ENCODE peak calls at places on chromosomes 2 and 18, in ten cellular contexts. J is NCI-H2029 treated with DMSO at 0.1 percent for 48 hours; B is effector memory CD4-positive, alpha-beta T cell; U is NCI-H1930; O is iris pigment epithelial cell; D is HT1080; X is DMS 273 treated with DMSO at 0.1 percent for 48 hours; K is HS-5; I is stimulated activated CD8-positive, alpha-beta memory T cell treated with anti-CD3 and anti-CD28 coated beads, Interleukin-4, amount 100 ng/mL, for 24 hours; Q is NCI-H1436. M is an unnamed sample.

GRCh38 chr2:207184768-207185167 is 19.0 kb upstream of the KLF7 start:
- DNase-seq in J (no peak), B (no peak), U (no peak), O (peak; percentile 40), D (peak; percentile 86), X (no peak), K (no peak), I (no peak), Q (no peak), M (no peak)

GRCh38 chr2:41954304-41955291 is 93.2 kb upstream of the PKDCC start:
- DNase-seq in J (no peak), B (no peak), U (no peak), O (no peak), D (no peak), X (no peak), K (no peak), I (no peak), Q (no peak), M (no peak)

GRCh38 chr2:101012706-101013181 is 10.7 kb downstream of the RPL31 start:
- DNase-seq in J (no peak), B (peak; percentile 22), U (no peak), O (peak; percentile 31), D (no peak), X (no peak), K (no peak), I (no peak), Q (no peak), M (no peak)

GRCh38 chr18:79465392-79465991 is 69.8 kb downstream of the NFATC1 start:
- DNase-seq in J (no peak), B (no peak), U (no peak), O (no peak), D (no peak), X (no peak), K (no peak), I (no peak), Q (peak; percentile 84), M (no peak)

GRCh38 chr2:181680937-181681811 is 857 bp upstream of the NEUROD1 start:
- DNase-seq in J (no peak), B (no peak), U (no peak), O (no peak), D (no peak), X (no peak), K (no peak), I (no peak), Q (no peak), M (no peak)

GRCh38 chr2:108904680-108905079 is 84.3 kb downstream of the EDAR start:
- DNase-seq in J (no peak), B (no peak), U (no peak), O (no peak), D (no peak), X (no peak), K (no peak), I (no peak), Q (no peak), M (no peak)

GRCh38 chr2:85534099-85534498 is 4.9 kb upstream of the MAT2A start:
- DNase-seq in J (no peak), B (no peak), U (no peak), O (no peak), D (no peak), X (no peak), K (no peak), I (no peak), Q (no peak), M (no peak)

GRCh38 chr18:9705183-9705864 is 2.8 kb upstream of the RAB31 start:
- DNase-seq in J (no peak), B (no peak), U (no peak), O (peak; percentile 72), D (no peak), X (no peak), K (no peak), I (no peak), Q (no peak), M (no peak)

GRCh38 chr2:74504591-74504990 is 2.9 kb downstream of the PCGF1 start:
- DNase-seq in J (no peak), B (no peak), U (no peak), O (no peak), D (no peak), X (no peak), K (no peak), I (no peak), Q (no peak), M (no peak)

GRCh38 chr2:95179451-95179850 is 13.8 kb downstream of the ZNF2 start:
- DNase-seq in J (no peak), B (no peak), U (no peak), O (no peak), D (no peak), X (no peak), K (no peak), I (no peak), Q (no peak), M (no peak)

GRCh38 chr2:211103989-211104388 is 547.6 kb downstream of the CPS1 start:
- DNase-seq in J (no peak), B (no peak), U (no peak), O (no peak), D (peak; percentile 17), X (no peak), K (no peak), I (no peak), Q (no peak), M (no peak)

GRCh38 chr2:227164745-227165350 is 424 bp downstream of the COL4A3 start:
- DNase-seq in J (no peak), B (no peak), U (peak; percentile 10), O (peak; percentile 5), D (no peak), X (no peak), K (no peak), I (no peak), Q (no peak), M (no peak)

GRCh38 chr2:27431395-27431794 is 3.0 kb downstream of the NRBP1 start:
- DNase-seq in J (no peak), B (no peak), U (no peak), O (peak; percentile 66), D (peak; percentile 67), X (no peak), K (peak; percentile 37), I (no peak), Q (no peak), M (no peak)

GRCh38 chr18:55997156-55997561 is 409.2 kb upstream of the TCF4 start:
- DNase-seq in J (no peak), B (no peak), U (no peak), O (peak; percentile 12), D (no peak), X (no peak), K (no peak), I (no peak), Q (no peak), M (no peak)

GRCh38 chr2:96819101-96819875 is 3.2 kb downstream of the CNNM3 start:
- DNase-seq in J (no peak), B (no peak), U (no peak), O (no peak), D (no peak), X (no peak), K (no peak), I (no peak), Q (no peak), M (no peak)

GRCh38 chr2:66445076-66445724 is 10.3 kb downstream of the MEIS1 start:
- DNase-seq in J (no peak), B (no peak), U (no peak), O (no peak), D (no peak), X (no peak), K (no peak), I (no peak), Q (no peak), M (no peak)

GRCh38 chr18:52694804-52695203 is 354.8 kb downstream of the DCC start:
- DNase-seq in J (no peak), B (no peak), U (no peak), O (no peak), D (peak; percentile 34), X (no peak), K (no peak), I (no peak), Q (no peak), M (no peak)

GRCh38 chr2:43214253-43214652 is 12.2 kb downstream of the ZFP36L2 start:
- DNase-seq in J (no peak), B (no peak), U (no peak), O (no peak), D (no peak), X (no peak), K (no peak), I (no peak), Q (no peak), M (no peak)

GRCh38 chr2:173161040-173161439 is 85.4 kb downstream of the MAP3K20 start:
- DNase-seq in J (no peak), B (no peak), U (no peak), O (peak; percentile 44), D (no peak), X (no peak), K (no peak), I (no peak), Q (no peak), M (no peak)

GRCh38 chr2:108934583-108935230 is 54.3 kb downstream of the EDAR start:
- DNase-seq in J (no peak), B (no peak), U (no peak), O (no peak), D (no peak), X (no peak), K (no peak), I (no peak), Q (no peak), M (no peak)

M was measured in HFF-Myc.